ENCODE peak calls at places on chromosomes 11 and 22, in five cellular contexts. N, L, Z, D and E are unnamed samples.

GRCh38 chr11:34191592-34191991 is 86.2 kb downstream of the NAT10 start:
- DNase-seq in Z (no peak), N (no peak), L (no peak), D (no peak), E (no peak)

GRCh38 chr22:24954114-24954463 is 1.6 kb downstream of the KIAA1671 start:
- DNase-seq in Z (no peak), D (no peak), L (no peak), N (no peak), E (no peak)

GRCh38 chr11:48013269-48013901 is 33.0 kb downstream of the PTPRJ start:
- DNase-seq in Z (peak; percentile 43), L (peak; percentile 83), D (no peak), N (no peak), E (no peak)

GRCh38 chr11:44177905-44178304 is 82.4 kb downstream of the EXT2 start:
- DNase-seq in L (no peak), Z (no peak), D (no peak), N (no peak), E (no peak)

GRCh38 chr11:76169473-76169881 is 36.8 kb downstream of the WNT11 start:
- DNase-seq in D (no peak), L (no peak), Z (no peak), N (no peak), E (no peak)

GRCh38 chr11:46600162-46600561 is 6.3 kb upstream of the AMBRA1 start:
- DNase-seq in Z (no peak), D (no peak), N (no peak), L (no peak), E (no peak)

GRCh38 chr22:25347752-25348102 is 128.3 kb downstream of the CRYBB2 start:
- DNase-seq in Z (no peak), N (no peak), D (no peak), L (no peak), E (no peak)

GRCh38 chr11:59611570-59612565 is 3.7 kb downstream of the OSBP start:
- DNase-seq in D (no peak), L (no peak), N (no peak), Z (no peak), E (no peak)

GRCh38 chr11:113806403-113806802 is 26.8 kb downstream of the CLDN25 start:
- DNase-seq in Z (no peak), N (no peak), L (no peak), D (no peak), E (no peak)

GRCh38 chr11:12106501-12106900 is 3.9 kb upstream of the MICAL2 start:
- DNase-seq in N (no peak), D (no peak), Z (no peak), L (no peak), E (no peak)

DNA sequence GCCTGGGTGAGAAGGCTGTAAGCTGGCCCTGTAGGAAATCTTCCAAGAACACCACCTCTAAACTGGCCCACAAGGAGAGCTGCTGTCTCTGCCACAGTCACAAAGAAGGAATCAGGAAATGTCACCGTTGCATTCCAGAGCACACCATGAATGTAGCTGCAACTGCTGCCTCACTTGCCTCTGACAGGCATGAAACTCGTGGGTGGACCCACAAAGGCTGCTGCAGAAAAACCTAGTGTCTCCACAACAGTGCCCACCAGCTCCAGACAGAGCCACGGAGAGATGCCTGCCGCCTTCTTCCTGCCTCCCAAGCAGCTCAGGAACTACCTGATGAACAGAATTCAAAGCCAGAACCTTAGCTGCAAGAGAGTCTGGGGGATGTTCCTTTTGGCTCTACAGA is 10.5 kb downstream of the DNAJB13 start:
- DNase-seq in Z (no peak), D (no peak), N (no peak), L (no peak), E (no peak)
- H3K27ac ChIP-seq in Z (no peak overlapping the region), D (no peak overlapping the region), N (no peak overlapping the region), L (no peak overlapping the region), E (no peak overlapping the region)

DNA sequence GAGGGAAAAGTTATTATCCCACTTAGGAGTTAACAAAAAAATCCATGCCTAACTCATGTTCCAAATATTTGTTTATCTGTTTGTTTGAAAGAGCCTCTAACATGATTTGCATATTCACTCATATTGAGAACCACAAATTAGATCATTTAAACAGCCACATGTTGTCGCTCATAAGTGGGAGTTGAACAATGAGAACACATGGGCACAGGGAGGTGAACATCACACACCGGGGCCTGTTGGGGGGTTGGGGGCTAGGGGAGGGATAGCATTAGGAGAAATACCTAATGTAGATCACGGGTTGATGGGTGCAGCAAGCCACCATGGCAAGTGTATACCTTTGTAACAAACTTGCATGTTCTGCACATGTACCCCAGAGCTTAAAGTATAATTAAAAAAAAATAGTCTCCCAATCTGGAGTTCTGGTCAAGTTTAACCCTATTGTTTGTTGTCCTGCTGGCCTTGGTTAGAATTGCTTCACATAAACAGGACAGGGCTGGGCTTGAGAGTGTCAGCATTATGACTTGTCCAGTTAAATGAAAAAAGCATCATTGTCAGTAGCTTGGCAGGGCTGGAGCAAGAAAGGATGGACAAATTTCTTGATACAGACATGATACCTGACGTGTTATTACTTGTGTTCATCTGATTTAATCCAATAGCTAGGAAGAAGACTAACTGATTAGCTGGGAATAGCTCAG is 57.8 kb upstream of the PSMA1 start:
- DNase-seq in D (no peak), Z (no peak), N (no peak), L (no peak), E (no peak)
- H3K4me3 ChIP-seq in D (no peak overlapping the region), Z (no peak overlapping the region), N (no peak overlapping the region), L (no peak overlapping the region), E (no peak overlapping the region)

DNA sequence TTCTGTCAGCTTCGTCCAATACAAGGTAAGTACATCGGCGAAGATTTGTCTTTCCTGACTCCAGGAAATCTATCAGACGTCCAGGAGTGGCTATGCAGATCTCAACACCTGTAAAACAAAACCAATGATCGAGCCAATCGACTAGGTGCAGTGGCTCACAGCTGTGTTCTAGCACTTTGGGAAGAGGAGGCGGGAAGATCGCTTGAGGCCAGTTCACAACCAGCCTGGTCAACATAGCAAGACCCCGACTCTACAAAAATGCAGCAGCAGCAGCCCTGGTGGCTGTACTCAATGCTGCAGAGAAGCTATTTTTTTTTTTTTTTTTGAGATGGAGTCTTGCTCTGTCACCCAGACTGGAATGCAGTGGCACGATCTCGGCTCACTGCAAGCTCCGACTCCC is 11.2 kb downstream of the DDX17 start:
- DNase-seq in L (no peak), N (no peak), Z (no peak), D (no peak), E (no peak)
- TF ChIP-seq CTCF in L (no peak), N (no peak), Z (no peak), D (no peak), E (no peak)

GRCh38 chr22:37305873-37306272 is 23.6 kb downstream of the CYTH4 start:
- DNase-seq in N (no peak), Z (no peak), L (no peak), D (no peak), E (no peak)

GRCh38 chr22:37302617-37303555 is 20.6 kb downstream of the CYTH4 start:
- DNase-seq in D (no peak), N (no peak), Z (no peak), L (peak; percentile 59), E (no peak)

GRCh38 chr22:37301144-37301820 is 19.0 kb downstream of the CYTH4 start:
- DNase-seq in D (no peak), Z (no peak), N (no peak), L (no peak), E (no peak)

GRCh38 chr22:37304595-37305343 is 22.5 kb downstream of the CYTH4 start:
- DNase-seq in N (no peak), D (no peak), L (no peak), Z (no peak), E (no peak)

GRCh38 chr22:37303821-37304274 is 21.5 kb downstream of the CYTH4 start:
- DNase-seq in N (no peak), L (peak; percentile 86), Z (no peak), D (no peak), E (peak; percentile 64)
- H3K27ac ChIP-seq in N (no peak overlapping the region), L (peak overlapping the region; percentile 91), Z (no peak overlapping the region), D (no peak overlapping the region), E (no peak overlapping the region)

DNA sequence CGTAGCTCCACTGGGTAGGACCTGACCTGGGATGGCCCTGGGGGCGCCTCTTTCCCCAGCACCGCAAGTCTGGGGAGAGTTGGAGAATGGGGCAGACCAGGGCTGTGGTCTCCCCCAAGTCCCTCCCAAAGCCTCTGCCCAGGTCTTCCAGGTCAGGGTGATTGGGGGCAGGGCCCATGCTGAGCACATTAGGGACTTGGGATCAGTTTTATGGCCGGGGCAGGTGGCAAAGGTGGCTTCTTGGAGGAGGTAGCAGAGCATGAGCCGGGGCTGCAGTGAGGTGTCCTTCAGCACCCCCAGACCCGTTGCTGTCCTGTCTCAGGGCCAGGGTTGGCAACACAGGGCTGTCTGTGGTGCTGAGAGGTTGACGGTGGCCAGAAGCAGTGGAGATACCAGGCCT is 6.0 kb downstream of the RELT start:
- DNase-seq in Z (no peak), N (no peak), L (peak; percentile 49), D (no peak), E (no peak)
- H3K4me3 ChIP-seq in Z (no peak overlapping the region), N (no peak overlapping the region), L (no peak overlapping the region), D (no peak overlapping the region), E (no peak overlapping the region)

DNA sequence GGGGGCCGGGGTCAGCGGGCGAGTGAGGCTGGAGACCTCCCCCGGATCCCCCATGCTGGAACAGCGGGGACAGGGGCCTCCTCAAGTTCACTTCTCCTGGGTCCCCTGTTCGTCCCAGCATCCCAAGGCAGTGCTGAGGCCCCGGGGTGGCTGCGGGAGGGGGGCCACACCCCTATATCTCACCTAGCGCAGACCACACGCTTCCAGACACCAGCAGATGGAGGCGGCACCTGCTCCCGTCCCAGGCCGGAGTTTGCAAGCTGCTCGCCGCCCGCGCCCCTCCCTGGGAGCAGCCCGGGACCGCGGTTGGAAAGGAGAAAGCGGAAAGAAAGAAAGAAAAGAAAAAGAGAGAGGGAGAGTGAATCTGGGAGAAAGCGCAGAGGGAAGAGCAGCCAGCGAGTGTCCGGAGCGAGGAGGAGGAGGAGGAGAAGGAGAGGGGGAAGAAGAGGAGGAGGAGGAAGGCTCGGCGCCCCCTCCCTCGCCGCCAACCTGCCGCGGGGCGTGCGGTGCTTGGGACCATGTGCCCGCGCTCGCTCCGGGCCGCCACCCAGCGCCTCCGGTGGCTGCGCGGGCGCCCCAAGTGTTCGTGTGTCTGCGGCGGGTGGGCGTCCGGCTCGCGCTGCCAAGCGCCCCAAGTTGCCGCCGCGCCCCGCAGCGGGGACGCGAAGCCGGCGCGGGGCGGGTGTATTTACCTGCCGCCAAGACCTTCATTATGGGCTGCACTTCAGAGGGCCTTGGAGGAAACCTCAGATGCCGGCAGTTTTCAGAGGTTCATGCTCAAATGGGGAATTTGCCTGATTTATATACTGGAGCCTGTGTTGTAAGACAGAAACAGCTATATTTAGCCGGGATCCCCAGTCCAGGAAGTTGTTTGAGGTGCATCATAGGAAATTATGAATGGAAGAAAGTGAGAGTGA is at the start of gene LIF:
- DNase-seq in D (no peak), N (no peak), L (peak; percentile 86), Z (no peak), E (no peak)
- TF ChIP-seq CTCF in D (no peak), N (peak; percentile 9), L (no peak), Z (peak; percentile 8), E (no peak)

GRCh38 chr11:131667566-131667965 is 297.2 kb downstream of the NTM start:
- DNase-seq in Z (no peak), N (no peak), L (no peak), D (no peak), E (no peak)
- H3K27ac ChIP-seq in Z (no peak overlapping the region), N (no peak overlapping the region), L (no peak overlapping the region), D (no peak overlapping the region), E (no peak overlapping the region)